ENCODE peak calls at places on chromosomes 5 and 9, in ten cellular contexts. One of them, this sample, is unnamed.
A peak's percentile ranks its signal among the peaks of the same experiment; 100 is the strongest.

GRCh38 chr5:37722236-37723146 is 117.3 kb downstream of the GDNF start:
- DNase-seq in ovary: no peak
- DNase-seq in transverse colon: no peak
- DNase-seq in osteocyte: no peak
- DNase-seq in progenitor cell of endocrine pancreas: no peak
- DNase-seq in omental fat pad: no peak
- DNase-seq in spleen: no peak
- DNase-seq in RWPE1: peak; percentile 58
- DNase-seq in tibial artery: no peak
- DNase-seq in HCT116: peak; percentile 40
- DNase-seq in this sample: no peak

GRCh38 chr9:137969685-137970084 is 92.1 kb downstream of the CACNA1B start:
- DNase-seq in ovary: no peak
- DNase-seq in transverse colon: no peak
- DNase-seq in osteocyte: no peak
- DNase-seq in progenitor cell of endocrine pancreas: no peak
- DNase-seq in omental fat pad: no peak
- DNase-seq in spleen: no peak
- DNase-seq in RWPE1: no peak
- DNase-seq in tibial artery: no peak
- DNase-seq in HCT116: no peak
- DNase-seq in this sample: no peak

GRCh38 chr9:131394464-131395026 is 659 bp downstream of the PRRC2B start:
- DNase-seq in ovary: peak; percentile 79
- DNase-seq in transverse colon: peak; percentile 57
- DNase-seq in osteocyte: peak; percentile 88
- DNase-seq in progenitor cell of endocrine pancreas: peak; percentile 35
- DNase-seq in omental fat pad: no peak
- DNase-seq in spleen: peak; percentile 89
- DNase-seq in RWPE1: peak; percentile 63
- DNase-seq in tibial artery: peak; percentile 51
- DNase-seq in HCT116: no peak
- DNase-seq in this sample: peak; percentile 63

GRCh38 chr5:77844408-77845272 is 68.5 kb upstream of the TBCA start:
- DNase-seq in ovary: peak; percentile 39
- DNase-seq in transverse colon: no peak
- DNase-seq in osteocyte: no peak
- DNase-seq in progenitor cell of endocrine pancreas: no peak
- DNase-seq in omental fat pad: no peak
- DNase-seq in spleen: no peak
- DNase-seq in RWPE1: no peak
- DNase-seq in tibial artery: no peak
- DNase-seq in HCT116: no peak
- DNase-seq in this sample: no peak

GRCh38 chr5:94830520-94830919 is 212.1 kb downstream of the SLF1 start:
- DNase-seq in ovary: no peak
- DNase-seq in transverse colon: no peak
- DNase-seq in osteocyte: no peak
- DNase-seq in progenitor cell of endocrine pancreas: no peak
- DNase-seq in omental fat pad: no peak
- DNase-seq in spleen: no peak
- DNase-seq in RWPE1: no peak
- DNase-seq in tibial artery: no peak
- DNase-seq in HCT116: peak; percentile 8
- DNase-seq in this sample: no peak

GRCh38 chr5:51302358-51302757 is 80.9 kb upstream of the ISL1 start:
- DNase-seq in ovary: no peak
- DNase-seq in transverse colon: no peak
- DNase-seq in osteocyte: no peak
- DNase-seq in progenitor cell of endocrine pancreas: no peak
- DNase-seq in omental fat pad: no peak
- DNase-seq in spleen: no peak
- DNase-seq in RWPE1: no peak
- DNase-seq in tibial artery: no peak
- DNase-seq in HCT116: no peak
- DNase-seq in this sample: no peak

GRCh38 chr5:61082516-61083280 is 79.6 kb downstream of the SMIM15 start:
- DNase-seq in ovary: no peak
- DNase-seq in transverse colon: no peak
- DNase-seq in osteocyte: no peak
- DNase-seq in progenitor cell of endocrine pancreas: no peak
- DNase-seq in omental fat pad: no peak
- DNase-seq in spleen: no peak
- DNase-seq in RWPE1: no peak
- DNase-seq in tibial artery: no peak
- DNase-seq in HCT116: no peak
- DNase-seq in this sample: no peak

GRCh38 chr5:179801304-179802206 is 5.1 kb downstream of the MGAT4B start:
- DNase-seq in ovary: peak; percentile 87
- DNase-seq in transverse colon: peak; percentile 88
- DNase-seq in osteocyte: no peak
- DNase-seq in progenitor cell of endocrine pancreas: peak; percentile 66
- DNase-seq in omental fat pad: no peak
- DNase-seq in spleen: peak; percentile 94
- DNase-seq in RWPE1: no peak
- DNase-seq in tibial artery: peak; percentile 65
- DNase-seq in HCT116: no peak
- DNase-seq in this sample: peak; percentile 76

GRCh38 chr5:78182838-78183237 is 111.7 kb downstream of the AP3B1 start:
- DNase-seq in ovary: no peak
- DNase-seq in transverse colon: peak; percentile 27
- DNase-seq in osteocyte: no peak
- DNase-seq in progenitor cell of endocrine pancreas: no peak
- DNase-seq in omental fat pad: no peak
- DNase-seq in spleen: no peak
- DNase-seq in RWPE1: peak; percentile 28
- DNase-seq in tibial artery: no peak
- DNase-seq in HCT116: no peak
- DNase-seq in this sample: no peak

DNA sequence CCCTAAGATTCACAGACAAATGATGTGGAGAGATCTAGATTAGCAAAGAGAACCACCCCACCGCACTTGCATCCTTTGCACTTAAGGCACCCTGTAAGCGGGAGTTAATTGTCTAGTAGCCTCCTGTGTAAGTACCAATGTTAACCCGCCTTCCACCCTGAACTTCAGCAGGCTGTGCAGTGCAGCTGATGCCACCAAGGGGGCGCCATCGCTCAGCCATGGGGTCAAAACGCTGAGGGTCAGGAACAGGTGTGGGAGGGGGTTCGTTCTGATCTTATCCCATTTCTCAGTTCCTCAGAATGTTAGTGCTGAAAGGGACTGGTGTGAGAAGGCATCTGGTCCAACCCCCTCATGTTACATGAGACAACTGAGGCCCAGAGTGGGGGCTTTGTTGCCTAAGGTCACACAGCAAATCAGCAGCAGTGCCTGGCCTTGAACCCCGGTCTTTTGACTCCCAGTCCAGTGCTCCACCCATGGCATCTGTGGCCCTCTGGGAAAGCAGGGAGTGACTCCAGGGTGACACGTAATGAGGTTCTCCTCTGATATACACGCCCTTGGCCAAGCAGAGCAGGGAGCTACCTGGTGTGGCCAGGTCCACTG is 57.3 kb downstream of the CYFIP2 start:
- DNase-seq in ovary: no peak
- DNase-seq in transverse colon: no peak
- DNase-seq in osteocyte: no peak
- DNase-seq in progenitor cell of endocrine pancreas: no peak
- DNase-seq in omental fat pad: no peak
- DNase-seq in spleen: no peak
- DNase-seq in RWPE1: no peak
- DNase-seq in tibial artery: no peak
- DNase-seq in HCT116: no peak
- DNase-seq in this sample: no peak
- TF ChIP-seq CTCF in ovary: no peak
- TF ChIP-seq CTCF in transverse colon: no peak
- TF ChIP-seq CTCF in osteocyte: peak; percentile 38
- TF ChIP-seq CTCF in progenitor cell of endocrine pancreas: no peak
- TF ChIP-seq CTCF in omental fat pad: no peak
- TF ChIP-seq CTCF in spleen: no peak
- TF ChIP-seq CTCF in RWPE1: no peak
- TF ChIP-seq CTCF in tibial artery: no peak
- TF ChIP-seq CTCF in HCT116: peak; percentile 5
- TF ChIP-seq CTCF in this sample: no peak

DNA sequence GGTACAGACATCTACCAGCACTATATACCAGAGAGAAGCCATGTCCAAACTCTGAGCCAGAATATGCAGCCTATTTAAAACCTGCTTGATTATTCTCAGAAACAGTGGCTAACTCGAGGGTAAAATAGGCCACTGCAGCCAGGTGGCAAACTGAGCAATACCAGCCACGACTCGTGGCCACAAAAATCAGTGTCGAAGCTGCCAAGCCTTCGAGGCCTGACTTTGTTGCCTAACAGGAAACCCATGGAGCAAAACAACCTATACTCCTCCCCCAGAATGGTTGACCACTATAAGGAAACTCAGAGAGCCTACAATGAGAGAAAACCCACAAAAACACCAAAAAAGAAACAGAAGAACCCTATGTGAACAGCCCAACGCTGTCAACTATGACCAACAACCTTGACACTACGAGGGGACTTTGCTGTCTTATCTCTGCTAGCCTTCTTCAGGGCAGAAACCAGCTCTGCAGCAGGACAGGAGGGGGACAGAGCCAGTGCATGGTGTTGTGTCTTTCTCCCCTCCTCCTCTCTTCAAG is 133.8 kb downstream of the TMEM174 start:
- DNase-seq in ovary: no peak
- DNase-seq in transverse colon: no peak
- DNase-seq in osteocyte: no peak
- DNase-seq in progenitor cell of endocrine pancreas: no peak
- DNase-seq in omental fat pad: no peak
- DNase-seq in spleen: no peak
- DNase-seq in RWPE1: no peak
- DNase-seq in tibial artery: no peak
- DNase-seq in HCT116: no peak
- DNase-seq in this sample: no peak
- TF ChIP-seq CTCF in ovary: no peak
- TF ChIP-seq CTCF in transverse colon: no peak
- TF ChIP-seq CTCF in osteocyte: no peak
- TF ChIP-seq CTCF in progenitor cell of endocrine pancreas: no peak
- TF ChIP-seq CTCF in omental fat pad: no peak
- TF ChIP-seq CTCF in spleen: no peak
- TF ChIP-seq CTCF in RWPE1: no peak
- TF ChIP-seq CTCF in tibial artery: no peak
- TF ChIP-seq CTCF in HCT116: no peak
- TF ChIP-seq CTCF in this sample: no peak

GRCh38 chr9:135976531-135976930 is 15.4 kb upstream of the UBAC1 start:
- DNase-seq in ovary: no peak
- DNase-seq in transverse colon: no peak
- DNase-seq in osteocyte: no peak
- DNase-seq in progenitor cell of endocrine pancreas: no peak
- DNase-seq in omental fat pad: no peak
- DNase-seq in spleen: no peak
- DNase-seq in RWPE1: no peak
- DNase-seq in tibial artery: no peak
- DNase-seq in HCT116: no peak
- DNase-seq in this sample: no peak

GRCh38 chr9:135971892-135972291 is 10.7 kb upstream of the UBAC1 start:
- DNase-seq in ovary: no peak
- DNase-seq in transverse colon: peak; percentile 87
- DNase-seq in osteocyte: no peak
- DNase-seq in progenitor cell of endocrine pancreas: peak; percentile 98
- DNase-seq in omental fat pad: no peak
- DNase-seq in spleen: no peak
- DNase-seq in RWPE1: peak; percentile 94
- DNase-seq in tibial artery: no peak
- DNase-seq in HCT116: peak; percentile 67
- DNase-seq in this sample: no peak

GRCh38 chr9:135975834-135976233 is 14.7 kb upstream of the UBAC1 start:
- DNase-seq in ovary: no peak
- DNase-seq in transverse colon: no peak
- DNase-seq in osteocyte: no peak
- DNase-seq in progenitor cell of endocrine pancreas: no peak
- DNase-seq in omental fat pad: no peak
- DNase-seq in spleen: no peak
- DNase-seq in RWPE1: no peak
- DNase-seq in tibial artery: no peak
- DNase-seq in HCT116: no peak
- DNase-seq in this sample: no peak

GRCh38 chr9:135973276-135974219 is 12.4 kb upstream of the UBAC1 start:
- DNase-seq in ovary: no peak
- DNase-seq in transverse colon: no peak
- DNase-seq in osteocyte: no peak
- DNase-seq in progenitor cell of endocrine pancreas: no peak
- DNase-seq in omental fat pad: no peak
- DNase-seq in spleen: peak; percentile 79
- DNase-seq in RWPE1: no peak
- DNase-seq in tibial artery: peak; percentile 58
- DNase-seq in HCT116: no peak
- DNase-seq in this sample: no peak

GRCh38 chr9:135974220-135974573 is 13.0 kb upstream of the UBAC1 start:
- DNase-seq in ovary: no peak
- DNase-seq in transverse colon: no peak
- DNase-seq in osteocyte: no peak
- DNase-seq in progenitor cell of endocrine pancreas: no peak
- DNase-seq in omental fat pad: no peak
- DNase-seq in spleen: no peak
- DNase-seq in RWPE1: no peak
- DNase-seq in tibial artery: no peak
- DNase-seq in HCT116: no peak
- DNase-seq in this sample: no peak
- TF ChIP-seq CTCF in ovary: no peak
- TF ChIP-seq CTCF in transverse colon: no peak
- TF ChIP-seq CTCF in osteocyte: no peak
- TF ChIP-seq CTCF in progenitor cell of endocrine pancreas: no peak
- TF ChIP-seq CTCF in omental fat pad: no peak
- TF ChIP-seq CTCF in spleen: no peak
- TF ChIP-seq CTCF in RWPE1: no peak
- TF ChIP-seq CTCF in tibial artery: no peak
- TF ChIP-seq CTCF in HCT116: peak; percentile 17
- TF ChIP-seq CTCF in this sample: no peak

GRCh38 chr5:160116991-160117390 is 2.3 kb downstream of the PWWP2A start:
- DNase-seq in ovary: no peak
- DNase-seq in transverse colon: no peak
- DNase-seq in osteocyte: no peak
- DNase-seq in progenitor cell of endocrine pancreas: no peak
- DNase-seq in omental fat pad: no peak
- DNase-seq in spleen: no peak
- DNase-seq in RWPE1: no peak
- DNase-seq in tibial artery: no peak
- DNase-seq in HCT116: no peak
- DNase-seq in this sample: no peak

GRCh38 chr5:160118349-160119141 is 705 bp downstream of the PWWP2A start:
- DNase-seq in ovary: peak; percentile 69
- DNase-seq in transverse colon: peak; percentile 60
- DNase-seq in osteocyte: peak; percentile 86
- DNase-seq in progenitor cell of endocrine pancreas: peak; percentile 33
- DNase-seq in omental fat pad: no peak
- DNase-seq in spleen: peak; percentile 93
- DNase-seq in RWPE1: peak; percentile 36
- DNase-seq in tibial artery: peak; percentile 56
- DNase-seq in HCT116: no peak
- DNase-seq in this sample: peak; percentile 47

GRCh38 chr5:160119905-160120266 is 636 bp upstream of the PWWP2A start:
- DNase-seq in ovary: no peak
- DNase-seq in transverse colon: no peak
- DNase-seq in osteocyte: no peak
- DNase-seq in progenitor cell of endocrine pancreas: no peak
- DNase-seq in omental fat pad: no peak
- DNase-seq in spleen: no peak
- DNase-seq in RWPE1: no peak
- DNase-seq in tibial artery: no peak
- DNase-seq in HCT116: no peak
- DNase-seq in this sample: no peak

GRCh38 chr5:160119142-160119904 is at the start of gene PWWP2A:
- DNase-seq in ovary: peak; percentile 98
- DNase-seq in transverse colon: peak; percentile 99
- DNase-seq in osteocyte: peak; percentile 99
- DNase-seq in progenitor cell of endocrine pancreas: peak; percentile 89
- DNase-seq in omental fat pad: peak; percentile 100
- DNase-seq in spleen: peak; percentile 99
- DNase-seq in RWPE1: peak; percentile 100
- DNase-seq in tibial artery: peak; percentile 99
- DNase-seq in HCT116: peak; percentile 100
- DNase-seq in this sample: peak; percentile 89
- TF ChIP-seq CTCF in ovary: peak; percentile 42
- TF ChIP-seq CTCF in transverse colon: peak; percentile 40
- TF ChIP-seq CTCF in osteocyte: peak; percentile 36
- TF ChIP-seq CTCF in progenitor cell of endocrine pancreas: peak; percentile 25
- TF ChIP-seq CTCF in omental fat pad: peak; percentile 3
- TF ChIP-seq CTCF in spleen: no peak
- TF ChIP-seq CTCF in RWPE1: peak; percentile 22
- TF ChIP-seq CTCF in tibial artery: no peak
- TF ChIP-seq CTCF in HCT116: no peak
- TF ChIP-seq CTCF in this sample: no peak

This sample was measured in natural killer cell.